ENCODE peak calls at places on chromosomes 13 and 19, in six cellular contexts. R is K562, P is GM12878, Z is A549, E is upper lobe of left lung, J is HepG2. U is an unnamed sample.
A peak's percentile ranks its signal among the peaks of the same experiment; 100 is the strongest.

GRCh38 chr19:6800991-6801396 is 28.5 kb downstream of the VAV1 start:
- ATAC-seq in R (no peak), P (peak; percentile 4), Z (peak; percentile 93), E (peak; percentile 3), J (no peak), U (no peak)

GRCh38 chr13:74485757-74486156 is 351.6 kb upstream of the KLF12 start:
- ATAC-seq in R (no peak), P (no peak), Z (no peak), E (no peak), J (no peak), U (no peak)

GRCh38 chr19:5827891-5828660 is 11.4 kb downstream of the FUT6 start:
- ATAC-seq in R (peak; percentile 86), P (peak; percentile 74), Z (peak; percentile 81), E (peak; percentile 81), J (peak; percentile 68), U (peak; percentile 89)

GRCh38 chr13:28621439-28621838 is 37.5 kb upstream of the POMP start:
- ATAC-seq in R (no peak), P (no peak), Z (no peak), E (no peak), J (no peak), U (no peak)

GRCh38 chr19:42121036-42121621 is 11.1 kb downstream of the POU2F2 start:
- ATAC-seq in R (no peak), P (peak; percentile 5), Z (no peak), E (no peak), J (no peak), U (no peak)

GRCh38 chr13:80341771-80342271 is 895 bp upstream of the SPRY2 start:
- ATAC-seq in R (no peak), P (no peak), Z (no peak), E (peak; percentile 19), J (no peak), U (no peak)

GRCh38 chr13:48583859-48584311 is 51.0 kb upstream of the RCBTB2 start:
- ATAC-seq in R (no peak), P (no peak), Z (no peak), E (no peak), J (peak; percentile 89), U (no peak)

GRCh38 chr13:54611400-54611799 is 1582.8 kb downstream of the OLFM4 start:
- ATAC-seq in R (no peak), P (no peak), Z (no peak), E (no peak), J (no peak), U (no peak)

GRCh38 chr13:97308735-97309429 is 86.7 kb downstream of the MBNL2 start:
- ATAC-seq in R (peak; percentile 29), P (no peak), Z (peak; percentile 66), E (no peak), J (peak; percentile 37), U (no peak)

GRCh38 chr13:51542358-51542972 is 41.8 kb upstream of the WDFY2 start:
- ATAC-seq in R (peak; percentile 72), P (peak; percentile 30), Z (peak; percentile 92), E (no peak), J (peak; percentile 89), U (peak; percentile 58)

GRCh38 chr19:29837448-29837961 is 25.7 kb downstream of the CCNE1 start:
- ATAC-seq in R (no peak), P (peak; percentile 84), Z (no peak), E (no peak), J (no peak), U (no peak)

GRCh38 chr13:98291658-98292057 is 114.6 kb upstream of the RNF113B start:
- ATAC-seq in R (no peak), P (no peak), Z (no peak), E (no peak), J (peak; percentile 32), U (no peak)

GRCh38 chr19:46489445-46490272 is 6.0 kb downstream of the PNMA8B start:
- ATAC-seq in R (peak; percentile 78), P (peak; percentile 28), Z (no peak), E (peak; percentile 16), J (no peak), U (peak; percentile 47)

GRCh38 chr13:73754727-73755292 is 379.4 kb downstream of the KLF12 start:
- ATAC-seq in R (peak; percentile 74), P (peak; percentile 86), Z (peak; percentile 83), E (no peak), J (peak; percentile 83), U (peak; percentile 63)

DNA sequence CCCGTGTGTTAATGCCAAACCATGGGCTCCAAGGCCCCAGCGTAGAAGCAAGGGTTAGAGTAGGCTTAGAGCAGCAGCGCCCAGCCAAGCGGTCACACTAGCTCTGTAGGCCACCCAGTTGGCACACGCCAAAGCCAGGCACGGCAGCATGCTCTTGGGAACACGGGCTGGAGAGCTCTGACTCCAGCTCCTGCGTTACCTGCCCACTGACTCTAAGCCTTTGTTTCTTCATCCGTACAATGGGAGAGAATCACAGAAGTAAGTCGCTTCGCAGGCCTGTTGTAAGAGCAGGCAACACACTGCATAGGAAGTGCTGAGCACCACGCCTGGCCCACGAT is 91.8 kb upstream of the ZNF507 start:
- ATAC-seq in R (no peak), P (no peak), Z (no peak), E (no peak), J (no peak), U (no peak)
- H3K27ac ChIP-seq in R (no peak overlapping the region), P (no peak overlapping the region), Z (no peak overlapping the region), E (no peak overlapping the region), J (no peak overlapping the region), U (no peak overlapping the region)

GRCh38 chr19:36113895-36114762 is 546 bp downstream of the POLR2I start:
- ATAC-seq in R (peak; percentile 19), P (peak; percentile 1), Z (peak; percentile 13), E (no peak), J (no peak), U (no peak)

GRCh38 chr19:36116344-36116637 is 1.0 kb downstream of the TBCB start:
- ATAC-seq in R (no peak), P (no peak), Z (no peak), E (no peak), J (no peak), U (no peak)

GRCh38 chr19:36114763-36115452 is at the start of gene POLR2I:
- ATAC-seq in R (peak; percentile 96), P (peak; percentile 94), Z (peak; percentile 96), E (peak; percentile 98), J (peak; percentile 93), U (peak; percentile 97)

GRCh38 chr19:36113425-36113824 is 1.2 kb downstream of the POLR2I start:
- ATAC-seq in R (no peak), P (no peak), Z (no peak), E (no peak), J (no peak), U (no peak)

DNA sequence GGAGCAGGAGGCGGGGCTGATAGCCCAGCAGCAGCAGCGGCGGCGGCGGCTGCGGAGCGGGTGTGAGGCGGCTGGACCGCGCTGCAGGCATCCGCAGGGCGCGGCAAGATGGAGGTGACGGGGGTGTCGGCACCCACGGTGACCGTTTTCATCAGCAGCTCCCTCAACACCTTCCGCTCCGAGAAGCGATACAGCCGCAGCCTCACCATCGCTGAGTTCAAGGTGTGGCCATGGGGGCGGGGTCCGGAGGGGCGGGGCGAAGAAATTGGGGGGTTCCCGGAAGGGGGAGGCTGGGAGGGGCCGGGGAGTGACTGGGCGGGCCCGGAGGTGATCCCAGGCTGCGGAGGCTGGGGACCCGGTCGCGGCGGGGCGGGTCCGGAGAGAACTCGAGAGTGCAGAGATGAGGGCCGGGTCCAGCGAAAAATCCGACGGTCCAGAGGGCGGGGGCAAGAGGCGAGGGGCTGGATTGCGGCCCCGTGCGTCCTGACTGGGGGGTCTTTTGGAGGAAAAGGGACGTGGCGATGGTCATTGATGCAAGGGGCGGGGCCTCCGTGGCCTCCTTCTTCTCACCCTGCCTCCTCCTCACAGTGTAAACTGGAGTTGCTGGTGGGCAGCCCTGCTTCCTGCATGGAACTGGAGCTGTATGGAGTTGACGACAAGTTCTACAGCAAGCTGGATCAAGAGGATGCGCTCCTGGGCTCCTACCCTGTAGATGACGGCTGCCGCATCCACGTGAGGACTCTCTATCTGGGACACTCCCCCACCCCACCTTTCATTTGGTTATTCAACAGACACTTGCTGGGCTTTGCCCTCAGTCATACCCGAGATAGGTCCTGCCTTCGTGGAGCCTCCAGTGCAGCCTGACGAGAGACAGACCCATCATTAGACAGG is at the start of gene TBCB:
- ATAC-seq in R (peak; percentile 68), P (peak; percentile 75), Z (peak; percentile 70), E (peak; percentile 65), J (peak; percentile 21), U (peak; percentile 56)
- TF ChIP-seq POLR2A in R (peak; percentile 16), P (peak; percentile 97), Z (peak; percentile 92), E (peak; percentile 58), J (peak; percentile 59), U (peak; percentile 70)

GRCh38 chr19:10568826-10569651 is at the start of gene CDKN2D:
- ATAC-seq in R (peak; percentile 90), P (peak; percentile 83), Z (peak; percentile 91), E (peak; percentile 96), J (peak; percentile 91), U (peak; percentile 91)
- TF ChIP-seq EP300 in R (peak; percentile 40), P (no peak), Z (no peak), E (no peak), J (no peak), U (no peak)

DNA sequence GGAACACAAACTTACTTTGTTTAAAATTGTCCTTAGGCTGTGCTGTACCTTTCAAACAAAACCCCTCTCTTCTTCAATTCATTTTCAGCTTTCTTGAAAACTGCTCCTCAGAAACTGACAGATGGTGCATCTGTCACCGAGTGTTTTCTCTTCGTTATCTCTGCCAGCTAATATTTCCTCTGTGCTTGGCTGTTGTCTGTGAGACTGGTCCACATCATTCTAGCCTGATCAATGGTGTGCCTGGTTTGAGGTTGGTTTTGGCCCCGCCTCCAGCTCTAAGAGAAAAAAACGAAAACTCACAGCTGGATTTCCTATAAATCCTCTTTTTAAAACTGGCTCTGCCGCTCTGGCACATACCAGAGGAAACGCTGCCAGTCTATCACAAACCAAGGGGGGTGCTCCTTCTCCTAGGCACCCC is 79.7 kb downstream of the STARD13 start:
- ATAC-seq in R (no peak), P (peak; percentile 56), Z (no peak), E (no peak), J (no peak), U (no peak)
- H3K27ac ChIP-seq in R (no peak overlapping the region), P (peak overlapping the region; percentile 95), Z (no peak overlapping the region), E (peak overlapping the region; percentile 66), J (no peak overlapping the region), U (peak overlapping the region; percentile 83)